ENCODE peak calls at places on chromosomes 2 and 18, in nine cellular contexts. One of them, this sample, is unnamed.

GRCh38 chr18:55384551-55385275 is 203.3 kb downstream of the TCF4 start:
- DNase-seq in GM12878: no peak
- DNase-seq in A549: peak
- DNase-seq in sigmoid colon: no peak
- DNase-seq in K562: peak
- DNase-seq in transverse colon: peak
- DNase-seq in ovary: no peak
- DNase-seq in tibial nerve: no peak
- DNase-seq in stomach: no peak
- DNase-seq in this sample: peak

GRCh38 chr2:172864182-172864581 is 128.5 kb downstream of the RAPGEF4 start:
- DNase-seq in GM12878: peak
- DNase-seq in A549: peak
- DNase-seq in sigmoid colon: peak
- DNase-seq in K562: peak
- DNase-seq in transverse colon: peak
- DNase-seq in ovary: peak
- DNase-seq in tibial nerve: peak
- DNase-seq in stomach: peak
- DNase-seq in this sample: no peak

GRCh38 chr2:51813245-51813644 is 781.3 kb upstream of the NRXN1 start:
- DNase-seq in GM12878: no peak
- DNase-seq in A549: peak
- DNase-seq in sigmoid colon: no peak
- DNase-seq in K562: no peak
- DNase-seq in transverse colon: no peak
- DNase-seq in ovary: no peak
- DNase-seq in tibial nerve: no peak
- DNase-seq in stomach: no peak
- DNase-seq in this sample: no peak

GRCh38 chr2:156329922-156330726 is 2.4 kb downstream of the NR4A2 start:
- DNase-seq in GM12878: no peak
- DNase-seq in A549: no peak
- DNase-seq in sigmoid colon: no peak
- DNase-seq in K562: no peak
- DNase-seq in transverse colon: no peak
- DNase-seq in ovary: no peak
- DNase-seq in tibial nerve: no peak
- DNase-seq in stomach: no peak
- DNase-seq in this sample: no peak

GRCh38 chr18:22428672-22429071 is 11.0 kb upstream of the CTAGE1 start:
- DNase-seq in GM12878: no peak
- DNase-seq in A549: peak
- DNase-seq in sigmoid colon: no peak
- DNase-seq in K562: no peak
- DNase-seq in transverse colon: no peak
- DNase-seq in ovary: no peak
- DNase-seq in tibial nerve: no peak
- DNase-seq in stomach: no peak
- DNase-seq in this sample: no peak

GRCh38 chr18:27967938-27968803 is 208.8 kb downstream of the CDH2 start:
- DNase-seq in GM12878: no peak
- DNase-seq in A549: peak
- DNase-seq in sigmoid colon: no peak
- DNase-seq in K562: no peak
- DNase-seq in transverse colon: no peak
- DNase-seq in ovary: no peak
- DNase-seq in tibial nerve: no peak
- DNase-seq in stomach: no peak
- DNase-seq in this sample: no peak

GRCh38 chr2:238847841-238848565 is at the start of gene TWIST2:
- DNase-seq in GM12878: no peak
- DNase-seq in A549: peak
- DNase-seq in sigmoid colon: peak
- DNase-seq in K562: no peak
- DNase-seq in transverse colon: peak
- DNase-seq in ovary: peak
- DNase-seq in tibial nerve: peak
- DNase-seq in stomach: peak
- DNase-seq in this sample: peak

GRCh38 chr2:148817210-148817708 is 57.8 kb upstream of the KIF5C start:
- DNase-seq in GM12878: no peak
- DNase-seq in A549: no peak
- DNase-seq in sigmoid colon: no peak
- DNase-seq in K562: no peak
- DNase-seq in transverse colon: no peak
- DNase-seq in ovary: no peak
- DNase-seq in tibial nerve: no peak
- DNase-seq in stomach: no peak
- DNase-seq in this sample: peak

GRCh38 chr2:26270363-26270762 is 25.6 kb downstream of the HADHB start:
- DNase-seq in GM12878: no peak
- DNase-seq in A549: no peak
- DNase-seq in sigmoid colon: no peak
- DNase-seq in K562: no peak
- DNase-seq in transverse colon: no peak
- DNase-seq in ovary: no peak
- DNase-seq in tibial nerve: no peak
- DNase-seq in stomach: no peak
- DNase-seq in this sample: no peak

GRCh38 chr2:26273501-26273900 is 28.8 kb downstream of the HADHB start:
- DNase-seq in GM12878: no peak
- DNase-seq in A549: no peak
- DNase-seq in sigmoid colon: no peak
- DNase-seq in K562: no peak
- DNase-seq in transverse colon: no peak
- DNase-seq in ovary: no peak
- DNase-seq in tibial nerve: no peak
- DNase-seq in stomach: no peak
- DNase-seq in this sample: no peak

GRCh38 chr2:26276488-26276887 is 31.7 kb downstream of the HADHB start:
- DNase-seq in GM12878: no peak
- DNase-seq in A549: no peak
- DNase-seq in sigmoid colon: no peak
- DNase-seq in K562: no peak
- DNase-seq in transverse colon: no peak
- DNase-seq in ovary: no peak
- DNase-seq in tibial nerve: no peak
- DNase-seq in stomach: no peak
- DNase-seq in this sample: no peak

GRCh38 chr2:26269571-26270170 is 24.9 kb downstream of the HADHB start:
- DNase-seq in GM12878: no peak
- DNase-seq in A549: no peak
- DNase-seq in sigmoid colon: no peak
- DNase-seq in K562: no peak
- DNase-seq in transverse colon: no peak
- DNase-seq in ovary: no peak
- DNase-seq in tibial nerve: no peak
- DNase-seq in stomach: no peak
- DNase-seq in this sample: no peak

GRCh38 chr2:26274058-26274613 is 29.4 kb downstream of the HADHB start:
- DNase-seq in GM12878: no peak
- DNase-seq in A549: peak
- DNase-seq in sigmoid colon: peak
- DNase-seq in K562: no peak
- DNase-seq in transverse colon: peak
- DNase-seq in ovary: no peak
- DNase-seq in tibial nerve: peak
- DNase-seq in stomach: peak
- DNase-seq in this sample: no peak
- TF ChIP-seq EP300 in GM12878: no peak
- TF ChIP-seq EP300 in A549: no peak
- TF ChIP-seq EP300 in sigmoid colon: peak
- TF ChIP-seq EP300 in K562: no peak
- TF ChIP-seq EP300 in transverse colon: peak
- TF ChIP-seq EP300 in ovary: peak
- TF ChIP-seq EP300 in tibial nerve: peak
- TF ChIP-seq EP300 in stomach: no peak
- TF ChIP-seq EP300 in this sample: no peak

GRCh38 chr2:145593991-145594702 is 1074.2 kb upstream of the ZEB2 start:
- DNase-seq in GM12878: no peak
- DNase-seq in A549: peak
- DNase-seq in sigmoid colon: no peak
- DNase-seq in K562: peak
- DNase-seq in transverse colon: no peak
- DNase-seq in ovary: no peak
- DNase-seq in tibial nerve: no peak
- DNase-seq in stomach: no peak
- DNase-seq in this sample: no peak

GRCh38 chr2:145595296-145595695 is 1075.4 kb upstream of the ZEB2 start:
- DNase-seq in GM12878: no peak
- DNase-seq in A549: no peak
- DNase-seq in sigmoid colon: no peak
- DNase-seq in K562: no peak
- DNase-seq in transverse colon: no peak
- DNase-seq in ovary: no peak
- DNase-seq in tibial nerve: no peak
- DNase-seq in stomach: no peak
- DNase-seq in this sample: no peak

GRCh38 chr2:145591109-145591809 is 1071.3 kb upstream of the ZEB2 start:
- DNase-seq in GM12878: no peak
- DNase-seq in A549: no peak
- DNase-seq in sigmoid colon: no peak
- DNase-seq in K562: no peak
- DNase-seq in transverse colon: no peak
- DNase-seq in ovary: no peak
- DNase-seq in tibial nerve: no peak
- DNase-seq in stomach: no peak
- DNase-seq in this sample: no peak

GRCh38 chr2:145593280-145593679 is 1073.4 kb upstream of the ZEB2 start:
- DNase-seq in GM12878: peak
- DNase-seq in A549: no peak
- DNase-seq in sigmoid colon: no peak
- DNase-seq in K562: no peak
- DNase-seq in transverse colon: no peak
- DNase-seq in ovary: no peak
- DNase-seq in tibial nerve: no peak
- DNase-seq in stomach: no peak
- DNase-seq in this sample: no peak

GRCh38 chr2:145592362-145592761 is 1072.4 kb upstream of the ZEB2 start:
- DNase-seq in GM12878: no peak
- DNase-seq in A549: no peak
- DNase-seq in sigmoid colon: no peak
- DNase-seq in K562: no peak
- DNase-seq in transverse colon: no peak
- DNase-seq in ovary: no peak
- DNase-seq in tibial nerve: no peak
- DNase-seq in stomach: no peak
- DNase-seq in this sample: no peak
- TF ChIP-seq EP300 in GM12878: no peak
- TF ChIP-seq EP300 in A549: no peak
- TF ChIP-seq EP300 in sigmoid colon: no peak
- TF ChIP-seq EP300 in K562: no peak
- TF ChIP-seq EP300 in transverse colon: no peak
- TF ChIP-seq EP300 in ovary: no peak
- TF ChIP-seq EP300 in tibial nerve: no peak
- TF ChIP-seq EP300 in stomach: no peak
- TF ChIP-seq EP300 in this sample: no peak

DNA sequence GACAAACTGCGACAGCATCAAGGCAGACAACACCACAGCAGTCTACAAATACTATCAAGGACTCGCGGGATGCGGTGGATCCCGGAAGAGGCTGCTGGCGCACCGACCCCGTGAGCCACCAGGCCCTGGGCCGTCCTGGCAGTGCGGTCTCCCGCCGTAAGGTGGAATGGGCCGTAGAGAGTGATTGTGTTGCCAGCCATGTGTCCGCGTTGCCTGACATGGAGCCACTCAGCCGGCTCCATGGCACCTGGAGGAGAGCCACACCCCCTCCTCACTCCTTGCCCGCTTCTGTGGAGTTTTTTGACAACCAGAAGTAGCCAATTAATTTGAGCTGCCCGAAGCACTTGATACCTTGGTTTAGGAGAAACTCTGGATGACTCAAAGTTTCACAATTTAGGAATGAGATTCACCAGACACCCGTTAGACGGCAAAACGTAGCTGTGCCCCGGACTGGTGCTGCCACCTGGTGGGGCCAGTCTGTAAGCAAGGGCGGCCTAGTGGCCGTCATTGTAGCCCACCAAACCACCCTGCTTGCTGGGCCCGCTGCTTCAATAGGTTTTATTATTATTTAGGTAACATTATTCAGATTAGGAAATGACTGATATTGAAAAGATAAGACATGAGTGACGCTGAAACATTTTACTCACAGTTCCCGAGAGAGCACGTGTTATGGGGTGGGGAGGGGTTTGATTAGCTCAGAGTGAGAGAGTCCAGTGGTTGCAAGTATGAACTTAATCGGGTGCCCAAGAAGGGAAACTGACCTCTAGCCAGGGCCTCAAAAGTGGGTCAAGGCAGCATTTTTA is 10.2 kb upstream of the IMP4 start:
- DNase-seq in GM12878: no peak
- DNase-seq in A549: peak
- DNase-seq in sigmoid colon: peak
- DNase-seq in K562: peak
- DNase-seq in transverse colon: peak
- DNase-seq in ovary: peak
- DNase-seq in tibial nerve: no peak
- DNase-seq in stomach: peak
- DNase-seq in this sample: peak
- TF ChIP-seq EP300 in GM12878: no peak
- TF ChIP-seq EP300 in A549: no peak
- TF ChIP-seq EP300 in sigmoid colon: no peak
- TF ChIP-seq EP300 in K562: peak
- TF ChIP-seq EP300 in transverse colon: no peak
- TF ChIP-seq EP300 in ovary: no peak
- TF ChIP-seq EP300 in tibial nerve: no peak
- TF ChIP-seq EP300 in stomach: no peak
- TF ChIP-seq EP300 in this sample: no peak

GRCh38 chr2:25044011-25044410 is 2.1 kb downstream of the EFR3B start:
- DNase-seq in GM12878: no peak
- DNase-seq in A549: no peak
- DNase-seq in sigmoid colon: peak
- DNase-seq in K562: no peak
- DNase-seq in transverse colon: no peak
- DNase-seq in ovary: no peak
- DNase-seq in tibial nerve: no peak
- DNase-seq in stomach: no peak
- DNase-seq in this sample: no peak

GRCh38 chr2:25041307-25041927 is 459 bp upstream of the EFR3B start:
- DNase-seq in GM12878: no peak
- DNase-seq in A549: peak
- DNase-seq in sigmoid colon: peak
- DNase-seq in K562: peak
- DNase-seq in transverse colon: peak
- DNase-seq in ovary: peak
- DNase-seq in tibial nerve: peak
- DNase-seq in stomach: peak
- DNase-seq in this sample: peak

GRCh38 chr2:25041928-25042320 is at the start of gene EFR3B:
- DNase-seq in GM12878: peak
- DNase-seq in A549: peak
- DNase-seq in sigmoid colon: peak
- DNase-seq in K562: peak
- DNase-seq in transverse colon: peak
- DNase-seq in ovary: peak
- DNase-seq in tibial nerve: peak
- DNase-seq in stomach: peak
- DNase-seq in this sample: peak

GRCh38 chr2:25043241-25043867 is 1.5 kb downstream of the EFR3B start:
- DNase-seq in GM12878: no peak
- DNase-seq in A549: peak
- DNase-seq in sigmoid colon: peak
- DNase-seq in K562: no peak
- DNase-seq in transverse colon: no peak
- DNase-seq in ovary: no peak
- DNase-seq in tibial nerve: no peak
- DNase-seq in stomach: no peak
- DNase-seq in this sample: peak

GRCh38 chr2:25042321-25043240 is 705 bp downstream of the EFR3B start:
- DNase-seq in GM12878: no peak
- DNase-seq in A549: peak
- DNase-seq in sigmoid colon: peak
- DNase-seq in K562: no peak
- DNase-seq in transverse colon: peak
- DNase-seq in ovary: peak
- DNase-seq in tibial nerve: no peak
- DNase-seq in stomach: peak
- DNase-seq in this sample: peak
- TF ChIP-seq EP300 in GM12878: no peak
- TF ChIP-seq EP300 in A549: no peak
- TF ChIP-seq EP300 in sigmoid colon: no peak
- TF ChIP-seq EP300 in K562: no peak
- TF ChIP-seq EP300 in transverse colon: no peak
- TF ChIP-seq EP300 in ovary: no peak
- TF ChIP-seq EP300 in tibial nerve: no peak
- TF ChIP-seq EP300 in stomach: no peak
- TF ChIP-seq EP300 in this sample: no peak